ENCODE peak calls at places on chromosomes 13 and 19, in ten cellular contexts. O is uterus; F is aorta; L is heart right ventricle; R is heart left ventricle; D is tibial nerve; U is CD8-positive, alpha-beta T cell; P is endodermal cell; I is cardiac muscle cell; M is suprapubic skin. Z is an unnamed sample. For H3K9me3 and H3K4me1, the result is how much of the 10 kb centered on the place peaks cover.

GRCh38 chr19:2049741-2050348 is 1.2 kb downstream of the MKNK2 start:
- DNase-seq in U (peak), P (no peak), I (peak), L (peak), D (peak), F (peak), M (peak), O (peak), R (peak), Z (peak)

GRCh38 chr19:53537523-53538377 is at the start of gene ZNF331:
- DNase-seq in M (peak), I (peak), R (peak), F (peak), P (peak), L (peak), O (peak), U (peak), D (peak), Z (peak)

GRCh38 chr13:102399791-102400618 is 1.8 kb downstream of the FGF14 start:
- DNase-seq in F (peak), P (peak), R (peak), U (no peak), M (no peak), D (no peak), L (peak), O (no peak), I (no peak), Z (peak)

GRCh38 chr13:34349091-34349722 is 531.3 kb downstream of the RFC3 start:
- DNase-seq in D (peak), L (peak), I (peak), F (no peak), P (no peak), R (peak), U (no peak), O (peak), M (peak), Z (no peak)

GRCh38 chr13:32165791-32166190 is 134.2 kb downstream of the FRY start:
- DNase-seq in P (no peak), U (no peak), D (no peak), R (peak), F (no peak), O (no peak), L (peak), M (no peak), I (no peak), Z (no peak)

GRCh38 chr13:25744176-25744575 is 307.6 kb downstream of the SHISA2 start:
- DNase-seq in P (no peak), F (no peak), O (no peak), U (no peak), D (no peak), I (peak), L (no peak), M (no peak), R (no peak), Z (no peak)

GRCh38 chr19:1064661-1065605 is 2.0 kb upstream of the ARHGAP45 start:
- DNase-seq in U (peak), L (peak), I (peak), M (no peak), O (no peak), D (peak), P (peak), R (no peak), F (peak), Z (peak)

GRCh38 chr13:78147905-78148304 is 229.3 kb upstream of the EDNRB start:
- DNase-seq in M (no peak), R (no peak), U (no peak), D (no peak), L (no peak), P (no peak), F (no peak), I (peak), O (no peak), Z (no peak)

GRCh38 chr19:46423194-46423593 is 5.5 kb downstream of the PNMA8C start:
- DNase-seq in R (no peak), U (no peak), M (no peak), D (no peak), L (no peak), O (no peak), I (no peak), F (peak), P (no peak), Z (no peak)

GRCh38 chr13:29501674-29502073 is 93.8 kb downstream of the SLC7A1 start:
- DNase-seq in P (no peak), L (no peak), U (no peak), F (no peak), I (no peak), O (no peak), M (no peak), R (no peak), D (no peak), Z (no peak)

GRCh38 chr19:24064175-24064574 is 22.8 kb upstream of the ZNF254 start:
- DNase-seq in D (no peak), P (no peak), F (no peak), M (no peak), L (no peak), O (no peak), R (no peak), I (no peak), U (no peak), Z (no peak)

GRCh38 chr19:32642771-32643170 is 32.2 kb downstream of the ANKRD27 start:
- DNase-seq in R (no peak), F (no peak), D (no peak), U (peak), I (no peak), O (no peak), P (no peak), M (no peak), L (no peak), Z (no peak)

GRCh38 chr13:70125693-70126092 is 17.4 kb upstream of the KLHL1 start:
- DNase-seq in R (no peak), I (no peak), F (no peak), U (no peak), P (peak), L (no peak), M (no peak), O (no peak), D (no peak), Z (no peak)
- H3K4me3 ChIP-seq in R (no peak), I (no peak), F (no peak), U (no peak), P (no peak), L (no peak), M (no peak), O (no peak), D (no peak), Z (no peak)

DNA sequence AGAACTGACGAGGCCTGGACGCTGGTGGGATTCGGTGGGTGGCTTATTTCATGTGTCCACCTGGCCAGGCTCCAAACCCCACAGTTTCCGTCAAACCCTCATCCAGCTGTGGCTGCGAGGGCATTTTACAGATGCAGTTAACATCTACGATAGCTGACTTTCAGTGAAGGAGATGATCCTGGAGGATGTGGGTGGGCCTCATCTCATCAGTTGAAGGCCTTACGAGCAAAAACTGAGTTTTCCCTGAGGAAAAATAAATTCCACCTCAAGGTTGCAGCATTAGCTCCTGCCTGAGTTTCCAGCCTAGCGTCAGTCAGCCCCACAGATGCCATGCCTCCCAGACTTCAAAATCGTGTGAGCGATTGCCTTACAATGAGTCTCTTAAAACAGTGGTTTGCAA is 111.1 kb upstream of the PEG3 start:
- DNase-seq in L (no peak), R (no peak), P (no peak), I (no peak), D (no peak), M (no peak), F (no peak), O (no peak), U (no peak), Z (no peak)
- H3K9me3 ChIP-seq in L (under half), R (under half), P (half or more), I (under half), D (under half), M (under half), F (under half), O (under half), U (under half), Z (under half)

GRCh38 chr19:48631254-48631653 is 5.9 kb downstream of the DBP start:
- DNase-seq in U (no peak), O (no peak), I (no peak), P (peak), F (no peak), L (no peak), M (no peak), R (no peak), D (no peak), Z (no peak)
- H3K4me1 ChIP-seq in U (under half), O (under half), I (under half), P (under half), F (under half), L (half or more), M (half or more), R (under half), D (under half), Z (under half)

GRCh38 chr19:49440439-49441209 is 703 bp downstream of the SLC17A7 start:
- DNase-seq in L (no peak), F (no peak), U (no peak), R (no peak), P (no peak), D (peak), I (no peak), O (no peak), M (peak), Z (no peak)
- H3K4me3 ChIP-seq in L (peak), F (no peak), U (no peak), R (peak), P (no peak), D (peak), I (peak), O (no peak), M (peak), Z (no peak)

DNA sequence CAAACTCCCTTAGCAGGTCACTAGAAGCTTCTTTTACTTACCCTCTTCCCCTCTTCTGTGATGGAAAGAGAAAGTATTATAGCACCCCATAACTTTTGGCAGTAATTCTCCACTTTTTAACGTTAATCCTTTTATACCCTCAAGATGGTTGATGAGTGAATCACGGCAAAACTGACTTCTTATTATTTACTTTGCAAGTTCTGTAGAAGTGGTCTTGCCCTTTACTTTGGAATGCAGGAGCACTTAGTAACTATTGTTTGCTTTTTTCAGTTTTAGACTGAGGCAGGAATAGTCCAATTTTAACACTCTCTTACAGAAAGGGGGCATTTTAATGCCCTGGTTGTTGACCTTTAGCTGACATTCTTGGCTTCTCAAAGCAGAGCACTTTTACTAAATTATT is 260.1 kb downstream of the LMO7 start:
- DNase-seq in L (no peak), F (no peak), O (no peak), P (no peak), I (no peak), R (no peak), M (no peak), D (no peak), U (no peak), Z (no peak)
- H3K9me3 ChIP-seq in L (under half), F (under half), O (under half), P (under half), I (under half), R (under half), M (under half), D (under half), U (under half), Z (under half)

GRCh38 chr19:4016486-4016885 is 8.9 kb downstream of the PIAS4 start:
- DNase-seq in U (no peak), I (no peak), O (no peak), D (peak), R (no peak), M (no peak), L (no peak), P (no peak), F (no peak), Z (no peak)
- H3K4me1 ChIP-seq in U (under half), I (under half), O (under half), D (under half), R (under half), M (under half), L (under half), P (under half), F (under half), Z (under half)

DNA sequence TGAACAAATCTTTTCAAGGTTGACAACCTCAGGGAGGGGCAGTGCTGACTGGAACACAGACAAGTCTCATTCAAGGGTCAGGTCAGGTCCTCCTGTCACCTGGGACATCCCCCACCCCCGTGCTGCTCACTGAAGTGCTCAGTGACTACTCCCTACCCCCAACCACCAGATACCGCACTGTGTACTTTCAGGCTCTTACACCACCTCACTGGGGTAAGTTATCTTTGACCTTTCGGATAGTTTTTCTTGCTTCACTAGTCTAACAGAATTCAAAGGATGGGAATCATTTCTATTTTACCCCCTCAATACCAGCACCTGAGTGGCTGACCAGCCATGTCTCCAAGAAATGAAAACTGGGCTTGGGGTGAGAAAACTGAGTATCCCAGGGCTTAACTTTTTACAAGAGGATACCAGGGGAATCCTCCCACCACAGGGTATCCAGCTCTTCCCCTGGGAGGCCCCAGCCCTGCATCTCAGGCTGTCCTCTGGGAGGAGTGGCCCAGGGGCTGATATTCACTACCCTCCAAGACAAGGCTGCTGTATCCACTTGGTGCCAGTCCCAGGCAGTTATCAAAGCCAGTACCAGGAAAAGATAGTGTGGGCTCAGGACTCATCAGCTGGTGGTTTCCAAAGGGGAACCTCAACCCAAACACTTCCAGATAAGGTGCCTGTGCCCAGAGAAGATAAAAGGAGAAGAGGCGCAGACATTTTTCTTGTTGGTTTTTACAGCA is 2.1 kb downstream of the ZNF563 start:
- DNase-seq in M (no peak), R (peak), P (no peak), D (no peak), U (peak), F (no peak), I (no peak), O (no peak), L (no peak), Z (no peak)
- H3K4me3 ChIP-seq in M (no peak), R (no peak), P (no peak), D (no peak), U (peak), F (no peak), I (no peak), O (no peak), L (no peak), Z (no peak)

DNA sequence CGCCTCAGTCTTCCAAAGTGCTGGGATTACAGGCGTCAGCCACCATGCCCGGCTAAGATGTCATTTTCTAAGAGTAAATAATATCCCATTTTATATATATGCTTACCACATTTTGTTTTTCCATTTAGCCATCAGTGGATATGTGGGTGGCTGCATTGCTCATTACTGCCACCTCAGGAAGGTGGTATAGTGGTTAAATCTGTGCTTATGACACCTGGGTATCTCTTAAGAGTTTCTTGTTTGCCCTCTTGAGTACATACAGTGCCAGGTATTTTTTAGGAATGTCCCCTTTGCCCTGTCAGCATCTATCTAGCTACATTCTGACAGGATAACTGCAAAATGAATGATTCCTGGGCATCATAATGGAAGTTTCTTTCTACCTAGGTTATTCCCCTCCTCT is 14.6 kb downstream of the ZNF69 start:
- DNase-seq in D (no peak), I (no peak), P (no peak), R (no peak), O (no peak), U (no peak), M (no peak), L (no peak), F (no peak), Z (no peak)
- H3K9me3 ChIP-seq in D (under half), I (under half), P (half or more), R (half or more), O (half or more), U (under half), M (under half), L (half or more), F (under half), Z (under half)